ENCODE peak calls at places on chromosomes 16 and 17, in ten cellular contexts. One of them, this sample, is unnamed.

GRCh38 chr16:50600582-50601283 is 52.5 kb downstream of the NKD1 start:
- DNase-seq in neural crest cell: no peak
- DNase-seq in nephron progenitor cell: no peak
- DNase-seq in astrocyte of the cerebellum: no peak
- DNase-seq in CD4-positive, alpha-beta T cell: no peak
- DNase-seq in progenitor cell of endocrine pancreas: no peak
- DNase-seq in mammary epithelial cell: no peak
- DNase-seq in heart right ventricle: no peak
- DNase-seq in cardiac muscle cell: peak
- DNase-seq in astrocyte: no peak
- DNase-seq in this sample: no peak

GRCh38 chr17:76925333-76925935 is 57.2 kb downstream of the MGAT5B start:
- DNase-seq in heart right ventricle: no peak
- DNase-seq in CD4-positive, alpha-beta T cell: no peak
- DNase-seq in cardiac muscle cell: no peak
- DNase-seq in progenitor cell of endocrine pancreas: no peak
- DNase-seq in astrocyte of the cerebellum: no peak
- DNase-seq in neural crest cell: no peak
- DNase-seq in astrocyte: no peak
- DNase-seq in nephron progenitor cell: no peak
- DNase-seq in mammary epithelial cell: no peak
- DNase-seq in this sample: no peak

GRCh38 chr16:67773099-67773498 is 33.3 kb downstream of the RANBP10 start:
- DNase-seq in nephron progenitor cell: no peak
- DNase-seq in astrocyte of the cerebellum: no peak
- DNase-seq in neural crest cell: no peak
- DNase-seq in progenitor cell of endocrine pancreas: no peak
- DNase-seq in heart right ventricle: no peak
- DNase-seq in cardiac muscle cell: no peak
- DNase-seq in CD4-positive, alpha-beta T cell: no peak
- DNase-seq in mammary epithelial cell: no peak
- DNase-seq in astrocyte: no peak
- DNase-seq in this sample: no peak

GRCh38 chr17:57085448-57086068 is 512 bp downstream of the AKAP1 start:
- DNase-seq in astrocyte: no peak
- DNase-seq in mammary epithelial cell: peak
- DNase-seq in heart right ventricle: peak
- DNase-seq in nephron progenitor cell: peak
- DNase-seq in cardiac muscle cell: peak
- DNase-seq in neural crest cell: peak
- DNase-seq in astrocyte of the cerebellum: no peak
- DNase-seq in CD4-positive, alpha-beta T cell: peak
- DNase-seq in progenitor cell of endocrine pancreas: peak
- DNase-seq in this sample: peak

GRCh38 chr17:64262422-64263260 is at the start of gene TEX2:
- DNase-seq in neural crest cell: peak
- DNase-seq in heart right ventricle: peak
- DNase-seq in astrocyte: no peak
- DNase-seq in mammary epithelial cell: peak
- DNase-seq in nephron progenitor cell: peak
- DNase-seq in progenitor cell of endocrine pancreas: peak
- DNase-seq in CD4-positive, alpha-beta T cell: peak
- DNase-seq in cardiac muscle cell: peak
- DNase-seq in astrocyte of the cerebellum: no peak
- DNase-seq in this sample: peak

GRCh38 chr16:67481561-67482259 is 753 bp upstream of the ATP6V0D1 start:
- DNase-seq in cardiac muscle cell: no peak
- DNase-seq in progenitor cell of endocrine pancreas: no peak
- DNase-seq in astrocyte: peak
- DNase-seq in mammary epithelial cell: no peak
- DNase-seq in heart right ventricle: peak
- DNase-seq in astrocyte of the cerebellum: no peak
- DNase-seq in CD4-positive, alpha-beta T cell: no peak
- DNase-seq in neural crest cell: no peak
- DNase-seq in nephron progenitor cell: no peak
- DNase-seq in this sample: no peak

GRCh38 chr17:32732900-32733299 is 144.0 kb downstream of the MYO1D start:
- DNase-seq in progenitor cell of endocrine pancreas: no peak
- DNase-seq in nephron progenitor cell: no peak
- DNase-seq in mammary epithelial cell: no peak
- DNase-seq in cardiac muscle cell: no peak
- DNase-seq in astrocyte: no peak
- DNase-seq in CD4-positive, alpha-beta T cell: no peak
- DNase-seq in heart right ventricle: no peak
- DNase-seq in astrocyte of the cerebellum: no peak
- DNase-seq in neural crest cell: no peak
- DNase-seq in this sample: no peak

GRCh38 chr16:1533443-1533951 is at the start of gene TMEM204:
- DNase-seq in progenitor cell of endocrine pancreas: no peak
- DNase-seq in CD4-positive, alpha-beta T cell: no peak
- DNase-seq in mammary epithelial cell: no peak
- DNase-seq in nephron progenitor cell: peak
- DNase-seq in heart right ventricle: peak
- DNase-seq in astrocyte of the cerebellum: no peak
- DNase-seq in neural crest cell: no peak
- DNase-seq in astrocyte: no peak
- DNase-seq in cardiac muscle cell: no peak
- DNase-seq in this sample: no peak

GRCh38 chr17:65750678-65751077 is 189.2 kb upstream of the AXIN2 start:
- DNase-seq in nephron progenitor cell: no peak
- DNase-seq in mammary epithelial cell: peak
- DNase-seq in progenitor cell of endocrine pancreas: no peak
- DNase-seq in neural crest cell: no peak
- DNase-seq in heart right ventricle: peak
- DNase-seq in astrocyte: peak
- DNase-seq in astrocyte of the cerebellum: peak
- DNase-seq in CD4-positive, alpha-beta T cell: peak
- DNase-seq in cardiac muscle cell: peak
- DNase-seq in this sample: no peak

GRCh38 chr17:31558748-31559646 is 167.5 kb downstream of the RAB11FIP4 start:
- DNase-seq in neural crest cell: peak
- DNase-seq in cardiac muscle cell: peak
- DNase-seq in astrocyte of the cerebellum: no peak
- DNase-seq in mammary epithelial cell: peak
- DNase-seq in progenitor cell of endocrine pancreas: peak
- DNase-seq in CD4-positive, alpha-beta T cell: peak
- DNase-seq in astrocyte: peak
- DNase-seq in nephron progenitor cell: peak
- DNase-seq in heart right ventricle: peak
- DNase-seq in this sample: peak

GRCh38 chr17:81294512-81295030 is 536 bp downstream of the SLC38A10 start:
- DNase-seq in cardiac muscle cell: no peak
- DNase-seq in astrocyte: no peak
- DNase-seq in astrocyte of the cerebellum: no peak
- DNase-seq in heart right ventricle: peak
- DNase-seq in CD4-positive, alpha-beta T cell: no peak
- DNase-seq in neural crest cell: no peak
- DNase-seq in progenitor cell of endocrine pancreas: no peak
- DNase-seq in nephron progenitor cell: peak
- DNase-seq in mammary epithelial cell: peak
- DNase-seq in this sample: no peak

GRCh38 chr17:75261336-75262111 is at the start of the genes GGA3 and MRPS7:
- DNase-seq in heart right ventricle: peak
- DNase-seq in astrocyte: peak
- DNase-seq in cardiac muscle cell: peak
- DNase-seq in astrocyte of the cerebellum: peak
- DNase-seq in mammary epithelial cell: peak
- DNase-seq in nephron progenitor cell: peak
- DNase-seq in CD4-positive, alpha-beta T cell: peak
- DNase-seq in neural crest cell: peak
- DNase-seq in progenitor cell of endocrine pancreas: peak
- DNase-seq in this sample: peak
- TF ChIP-seq CTCF in heart right ventricle: no peak
- TF ChIP-seq CTCF in astrocyte: no peak
- TF ChIP-seq CTCF in cardiac muscle cell: no peak
- TF ChIP-seq CTCF in astrocyte of the cerebellum: no peak
- TF ChIP-seq CTCF in mammary epithelial cell: no peak
- TF ChIP-seq CTCF in nephron progenitor cell: no peak
- TF ChIP-seq CTCF in CD4-positive, alpha-beta T cell: no peak
- TF ChIP-seq CTCF in neural crest cell: no peak
- TF ChIP-seq CTCF in progenitor cell of endocrine pancreas: no peak
- TF ChIP-seq CTCF in this sample: no peak

GRCh38 chr16:13554020-13554419 is 365.9 kb upstream of the ERCC4 start:
- DNase-seq in progenitor cell of endocrine pancreas: no peak
- DNase-seq in neural crest cell: no peak
- DNase-seq in cardiac muscle cell: no peak
- DNase-seq in astrocyte of the cerebellum: no peak
- DNase-seq in nephron progenitor cell: no peak
- DNase-seq in mammary epithelial cell: no peak
- DNase-seq in heart right ventricle: no peak
- DNase-seq in astrocyte: no peak
- DNase-seq in CD4-positive, alpha-beta T cell: no peak
- DNase-seq in this sample: no peak

GRCh38 chr16:13552960-13553257 is 367.0 kb upstream of the ERCC4 start:
- DNase-seq in astrocyte of the cerebellum: no peak
- DNase-seq in progenitor cell of endocrine pancreas: no peak
- DNase-seq in astrocyte: no peak
- DNase-seq in neural crest cell: no peak
- DNase-seq in cardiac muscle cell: no peak
- DNase-seq in heart right ventricle: no peak
- DNase-seq in CD4-positive, alpha-beta T cell: no peak
- DNase-seq in mammary epithelial cell: no peak
- DNase-seq in nephron progenitor cell: no peak
- DNase-seq in this sample: no peak

GRCh38 chr16:13553453-13553985 is 366.4 kb upstream of the ERCC4 start:
- DNase-seq in cardiac muscle cell: no peak
- DNase-seq in astrocyte: no peak
- DNase-seq in CD4-positive, alpha-beta T cell: no peak
- DNase-seq in astrocyte of the cerebellum: peak
- DNase-seq in neural crest cell: no peak
- DNase-seq in mammary epithelial cell: no peak
- DNase-seq in nephron progenitor cell: no peak
- DNase-seq in heart right ventricle: no peak
- DNase-seq in progenitor cell of endocrine pancreas: no peak
- DNase-seq in this sample: no peak

GRCh38 chr16:13550254-13550653 is 369.7 kb upstream of the ERCC4 start:
- DNase-seq in CD4-positive, alpha-beta T cell: no peak
- DNase-seq in progenitor cell of endocrine pancreas: no peak
- DNase-seq in cardiac muscle cell: no peak
- DNase-seq in astrocyte: no peak
- DNase-seq in astrocyte of the cerebellum: no peak
- DNase-seq in nephron progenitor cell: no peak
- DNase-seq in neural crest cell: no peak
- DNase-seq in mammary epithelial cell: no peak
- DNase-seq in heart right ventricle: no peak
- DNase-seq in this sample: no peak

DNA sequence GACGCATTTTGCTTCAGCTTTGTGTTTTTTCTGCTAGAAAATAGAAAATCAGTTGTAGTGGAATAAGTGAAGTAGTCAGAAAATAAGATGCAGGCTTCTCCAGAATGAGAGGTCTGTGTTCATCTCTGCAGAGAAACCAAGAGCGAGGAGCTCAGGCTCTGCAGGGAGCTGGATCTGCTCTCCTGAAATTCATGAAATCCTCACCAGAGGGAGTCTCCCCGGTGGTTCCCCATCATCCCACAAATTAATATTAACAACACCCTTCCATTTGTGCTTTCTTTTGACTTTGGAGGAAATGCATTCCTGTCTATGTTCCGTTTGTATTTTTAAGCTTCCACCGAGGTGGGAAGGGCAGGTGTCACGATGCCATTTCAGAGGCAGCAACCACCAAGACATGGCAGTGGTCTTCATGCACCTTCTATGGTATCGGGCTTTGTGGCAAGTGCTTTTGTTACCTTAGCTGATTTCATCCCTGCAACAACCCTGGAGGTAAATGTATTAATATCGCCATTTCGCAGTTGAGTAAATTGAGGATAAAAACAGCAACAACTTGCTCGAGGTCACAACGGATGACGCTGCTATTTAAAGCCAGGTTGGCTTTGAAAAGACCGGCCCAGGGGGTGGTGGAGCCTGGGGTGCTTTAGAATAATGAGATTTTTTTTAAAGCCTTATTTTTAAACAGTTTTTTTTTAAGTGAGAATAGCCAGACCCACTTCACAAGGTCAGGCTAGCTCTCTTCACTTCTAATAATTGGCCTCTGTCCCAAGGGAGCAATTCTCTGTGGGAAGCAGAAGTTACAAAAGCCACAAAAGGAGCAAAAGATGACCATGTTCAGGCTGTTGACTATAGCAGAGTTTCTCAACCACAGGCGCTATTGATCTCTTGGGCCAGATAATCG is 367.6 kb upstream of the ERCC4 start:
- DNase-seq in astrocyte of the cerebellum: no peak
- DNase-seq in nephron progenitor cell: no peak
- DNase-seq in astrocyte: no peak
- DNase-seq in progenitor cell of endocrine pancreas: no peak
- DNase-seq in cardiac muscle cell: no peak
- DNase-seq in mammary epithelial cell: no peak
- DNase-seq in CD4-positive, alpha-beta T cell: no peak
- DNase-seq in neural crest cell: no peak
- DNase-seq in heart right ventricle: no peak
- DNase-seq in this sample: no peak
- TF ChIP-seq CTCF in astrocyte of the cerebellum: no peak
- TF ChIP-seq CTCF in nephron progenitor cell: no peak
- TF ChIP-seq CTCF in astrocyte: no peak
- TF ChIP-seq CTCF in progenitor cell of endocrine pancreas: peak
- TF ChIP-seq CTCF in cardiac muscle cell: no peak
- TF ChIP-seq CTCF in mammary epithelial cell: no peak
- TF ChIP-seq CTCF in CD4-positive, alpha-beta T cell: no peak
- TF ChIP-seq CTCF in neural crest cell: peak
- TF ChIP-seq CTCF in heart right ventricle: no peak
- TF ChIP-seq CTCF in this sample: no peak

GRCh38 chr17:48011405-48012150 is 26.0 kb downstream of the COPZ2 start:
- DNase-seq in astrocyte of the cerebellum: no peak
- DNase-seq in CD4-positive, alpha-beta T cell: no peak
- DNase-seq in astrocyte: peak
- DNase-seq in neural crest cell: no peak
- DNase-seq in heart right ventricle: no peak
- DNase-seq in progenitor cell of endocrine pancreas: no peak
- DNase-seq in mammary epithelial cell: peak
- DNase-seq in cardiac muscle cell: peak
- DNase-seq in nephron progenitor cell: peak
- DNase-seq in this sample: no peak
- TF ChIP-seq CTCF in astrocyte of the cerebellum: peak
- TF ChIP-seq CTCF in CD4-positive, alpha-beta T cell: peak
- TF ChIP-seq CTCF in astrocyte: peak
- TF ChIP-seq CTCF in neural crest cell: peak
- TF ChIP-seq CTCF in heart right ventricle: no peak
- TF ChIP-seq CTCF in progenitor cell of endocrine pancreas: peak
- TF ChIP-seq CTCF in mammary epithelial cell: peak
- TF ChIP-seq CTCF in cardiac muscle cell: peak
- TF ChIP-seq CTCF in nephron progenitor cell: peak
- TF ChIP-seq CTCF in this sample: no peak

DNA sequence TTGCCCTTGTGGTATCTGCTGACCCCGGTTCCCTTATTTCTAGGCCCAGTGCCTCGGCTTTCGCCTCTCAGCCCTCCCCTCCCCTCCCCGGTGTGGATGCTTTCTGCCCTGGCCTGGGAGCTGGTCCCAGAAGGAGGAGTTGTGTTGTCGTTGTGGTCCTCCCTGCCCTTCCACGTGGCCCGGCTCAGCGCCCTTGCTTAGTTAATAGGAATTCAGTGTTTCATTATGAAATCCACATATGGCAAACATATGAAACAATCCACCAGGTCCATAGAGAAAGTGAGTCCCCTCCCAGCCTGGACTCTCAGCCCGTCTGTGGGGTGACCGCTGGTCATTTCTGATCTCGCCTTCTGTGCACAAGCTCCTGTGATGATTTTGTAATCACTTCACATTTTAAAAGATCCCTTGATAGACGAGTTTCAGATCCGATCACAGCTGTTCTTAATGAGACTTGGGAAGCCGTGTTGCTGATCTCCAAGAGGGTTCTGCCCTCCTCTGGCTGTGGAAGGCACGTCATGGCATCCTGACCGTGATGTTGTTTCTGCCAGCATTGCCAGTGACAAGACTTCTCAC is 112.1 kb downstream of the BANP start:
- DNase-seq in mammary epithelial cell: no peak
- DNase-seq in progenitor cell of endocrine pancreas: no peak
- DNase-seq in neural crest cell: no peak
- DNase-seq in CD4-positive, alpha-beta T cell: no peak
- DNase-seq in heart right ventricle: no peak
- DNase-seq in astrocyte: peak
- DNase-seq in nephron progenitor cell: no peak
- DNase-seq in astrocyte of the cerebellum: no peak
- DNase-seq in cardiac muscle cell: no peak
- DNase-seq in this sample: no peak
- TF ChIP-seq CTCF in mammary epithelial cell: no peak
- TF ChIP-seq CTCF in progenitor cell of endocrine pancreas: no peak
- TF ChIP-seq CTCF in neural crest cell: no peak
- TF ChIP-seq CTCF in CD4-positive, alpha-beta T cell: no peak
- TF ChIP-seq CTCF in heart right ventricle: no peak
- TF ChIP-seq CTCF in astrocyte: peak
- TF ChIP-seq CTCF in nephron progenitor cell: no peak
- TF ChIP-seq CTCF in astrocyte of the cerebellum: peak
- TF ChIP-seq CTCF in cardiac muscle cell: peak
- TF ChIP-seq CTCF in this sample: no peak

This sample was measured in natural killer cell.